ENCODE peak calls at places on chromosomes 7 and 10, in eight cellular contexts. One of them, this sample, is unnamed. For H3K27me3, the result is how much of the 10 kb centered on the place peaks cover.

GRCh38 chr7:47809387-47809786 is 138.9 kb downstream of the PKD1L1 start:
- DNase-seq in cardiac muscle cell: no peak
- DNase-seq in lower lobe of right lung: no peak
- DNase-seq in hepatocyte: no peak
- DNase-seq in heart left ventricle: no peak
- DNase-seq in CD4-positive, alpha-beta memory T cell: no peak
- DNase-seq in stomach: no peak
- DNase-seq in colonic mucosa: no peak
- DNase-seq in this sample: no peak

GRCh38 chr10:107546986-107547385 is 382.5 kb upstream of the SORCS1 start:
- DNase-seq in colonic mucosa: no peak
- DNase-seq in stomach: no peak
- DNase-seq in lower lobe of right lung: no peak
- DNase-seq in cardiac muscle cell: no peak
- DNase-seq in heart left ventricle: no peak
- DNase-seq in CD4-positive, alpha-beta memory T cell: no peak
- DNase-seq in hepatocyte: no peak
- DNase-seq in this sample: no peak

GRCh38 chr10:30154126-30154525 is 94.7 kb upstream of the JCAD start:
- DNase-seq in CD4-positive, alpha-beta memory T cell: no peak
- DNase-seq in cardiac muscle cell: peak
- DNase-seq in hepatocyte: no peak
- DNase-seq in colonic mucosa: no peak
- DNase-seq in lower lobe of right lung: no peak
- DNase-seq in stomach: no peak
- DNase-seq in heart left ventricle: no peak
- DNase-seq in this sample: no peak

GRCh38 chr10:5971315-5971832 is 6.0 kb downstream of the IL15RA start:
- DNase-seq in colonic mucosa: peak
- DNase-seq in cardiac muscle cell: peak
- DNase-seq in heart left ventricle: no peak
- DNase-seq in lower lobe of right lung: peak
- DNase-seq in stomach: peak
- DNase-seq in hepatocyte: peak
- DNase-seq in CD4-positive, alpha-beta memory T cell: no peak
- DNase-seq in this sample: no peak

GRCh38 chr10:29998142-29998808 is 61.1 kb downstream of the JCAD start:
- DNase-seq in heart left ventricle: peak
- DNase-seq in cardiac muscle cell: peak
- DNase-seq in lower lobe of right lung: peak
- DNase-seq in stomach: peak
- DNase-seq in CD4-positive, alpha-beta memory T cell: peak
- DNase-seq in hepatocyte: peak
- DNase-seq in colonic mucosa: peak
- DNase-seq in this sample: peak

GRCh38 chr7:158142657-158143056 is 445.0 kb downstream of the PTPRN2 start:
- DNase-seq in lower lobe of right lung: no peak
- DNase-seq in colonic mucosa: no peak
- DNase-seq in cardiac muscle cell: no peak
- DNase-seq in heart left ventricle: no peak
- DNase-seq in CD4-positive, alpha-beta memory T cell: no peak
- DNase-seq in stomach: no peak
- DNase-seq in hepatocyte: no peak
- DNase-seq in this sample: no peak

GRCh38 chr7:105353752-105354328 is 34.9 kb downstream of the SRPK2 start:
- DNase-seq in colonic mucosa: peak
- DNase-seq in CD4-positive, alpha-beta memory T cell: no peak
- DNase-seq in lower lobe of right lung: peak
- DNase-seq in stomach: peak
- DNase-seq in heart left ventricle: peak
- DNase-seq in hepatocyte: no peak
- DNase-seq in cardiac muscle cell: peak
- DNase-seq in this sample: no peak

GRCh38 chr7:143497008-143497795 is 19.5 kb downstream of the TAS2R41 start:
- DNase-seq in cardiac muscle cell: no peak
- DNase-seq in stomach: no peak
- DNase-seq in heart left ventricle: no peak
- DNase-seq in CD4-positive, alpha-beta memory T cell: no peak
- DNase-seq in lower lobe of right lung: no peak
- DNase-seq in hepatocyte: no peak
- DNase-seq in colonic mucosa: no peak
- DNase-seq in this sample: no peak

GRCh38 chr7:108076141-108076540 is 54.0 kb downstream of the LAMB4 start:
- DNase-seq in stomach: no peak
- DNase-seq in CD4-positive, alpha-beta memory T cell: no peak
- DNase-seq in lower lobe of right lung: no peak
- DNase-seq in hepatocyte: no peak
- DNase-seq in colonic mucosa: no peak
- DNase-seq in heart left ventricle: no peak
- DNase-seq in cardiac muscle cell: peak
- DNase-seq in this sample: no peak

GRCh38 chr10:112535432-112536038 is 88.5 kb downstream of the VTI1A start:
- DNase-seq in hepatocyte: no peak
- DNase-seq in CD4-positive, alpha-beta memory T cell: no peak
- DNase-seq in colonic mucosa: no peak
- DNase-seq in cardiac muscle cell: no peak
- DNase-seq in heart left ventricle: no peak
- DNase-seq in lower lobe of right lung: no peak
- DNase-seq in stomach: no peak
- DNase-seq in this sample: no peak

DNA sequence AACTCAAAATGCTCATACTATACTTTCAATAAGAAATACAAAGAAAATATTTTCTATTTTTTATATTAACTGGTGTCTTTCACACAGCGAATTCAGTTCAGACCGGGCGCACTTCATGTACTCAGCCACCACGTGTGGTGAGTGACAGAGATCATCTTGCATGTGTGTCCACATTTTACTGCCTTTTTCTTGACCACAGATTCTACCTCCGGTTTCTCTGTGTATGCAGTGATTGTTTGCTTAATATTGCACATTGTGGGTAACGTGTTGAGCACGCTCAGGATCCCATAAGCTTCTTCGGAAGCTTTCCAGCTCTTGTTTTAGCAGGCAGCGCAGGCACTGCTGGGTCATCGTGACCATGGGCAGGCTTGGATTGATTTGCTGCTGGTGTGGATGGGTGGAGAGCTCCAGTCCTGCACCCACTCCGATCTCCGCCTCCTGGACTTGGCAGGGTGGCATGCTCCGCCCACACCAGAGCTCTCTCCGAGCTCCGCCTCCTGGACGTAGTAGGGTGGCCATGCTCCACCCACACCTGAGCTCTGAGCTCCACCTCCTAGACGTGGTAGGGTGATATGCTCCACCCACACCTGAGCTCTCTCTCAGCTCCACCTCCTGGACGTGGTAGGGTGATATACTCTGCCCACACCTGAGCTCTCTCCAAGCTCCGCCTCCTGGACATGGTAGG is 253.3 kb downstream of the DIP2C start:
- DNase-seq in stomach: no peak
- DNase-seq in colonic mucosa: no peak
- DNase-seq in CD4-positive, alpha-beta memory T cell: no peak
- DNase-seq in heart left ventricle: no peak
- DNase-seq in hepatocyte: no peak
- DNase-seq in lower lobe of right lung: no peak
- DNase-seq in cardiac muscle cell: no peak
- DNase-seq in this sample: no peak
- H3K27ac ChIP-seq in stomach: no peak
- H3K27ac ChIP-seq in colonic mucosa: no peak
- H3K27ac ChIP-seq in CD4-positive, alpha-beta memory T cell: no peak
- H3K27ac ChIP-seq in heart left ventricle: no peak
- H3K27ac ChIP-seq in hepatocyte: no peak
- H3K27ac ChIP-seq in lower lobe of right lung: no peak
- H3K27ac ChIP-seq in cardiac muscle cell: no peak
- H3K27ac ChIP-seq in this sample: no peak

DNA sequence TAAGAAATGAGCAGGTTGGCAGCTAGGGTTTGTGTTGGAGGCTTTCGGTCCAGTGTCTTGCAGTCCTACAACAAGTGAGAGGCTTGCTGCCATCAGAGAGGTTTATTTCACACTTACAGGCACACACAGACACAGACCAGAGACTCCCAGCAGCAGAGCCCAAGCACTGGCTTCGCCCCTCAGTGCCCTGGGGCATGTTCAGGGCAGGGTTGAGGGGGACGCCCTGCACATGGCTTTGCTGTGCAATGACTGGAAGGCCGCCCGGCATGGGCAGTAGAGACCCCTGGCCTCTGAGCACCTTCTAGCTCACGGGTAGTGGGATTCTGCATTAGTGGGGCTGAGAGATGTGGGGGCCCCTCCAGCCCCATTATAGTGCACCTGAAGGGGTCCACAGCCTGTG is 3.8 kb downstream of the SPRN start:
- DNase-seq in heart left ventricle: no peak
- DNase-seq in cardiac muscle cell: no peak
- DNase-seq in stomach: no peak
- DNase-seq in hepatocyte: no peak
- DNase-seq in colonic mucosa: no peak
- DNase-seq in lower lobe of right lung: peak
- DNase-seq in CD4-positive, alpha-beta memory T cell: no peak
- DNase-seq in this sample: no peak
- H3K27me3 ChIP-seq in heart left ventricle: under half
- H3K27me3 ChIP-seq in cardiac muscle cell: under half
- H3K27me3 ChIP-seq in stomach: under half
- H3K27me3 ChIP-seq in hepatocyte: under half
- H3K27me3 ChIP-seq in colonic mucosa: under half
- H3K27me3 ChIP-seq in lower lobe of right lung: under half
- H3K27me3 ChIP-seq in CD4-positive, alpha-beta memory T cell: under half
- H3K27me3 ChIP-seq in this sample: under half

GRCh38 chr10:72794260-72794659 is 99.3 kb upstream of the OIT3 start:
- DNase-seq in lower lobe of right lung: no peak
- DNase-seq in CD4-positive, alpha-beta memory T cell: no peak
- DNase-seq in cardiac muscle cell: peak
- DNase-seq in stomach: no peak
- DNase-seq in hepatocyte: no peak
- DNase-seq in heart left ventricle: no peak
- DNase-seq in colonic mucosa: no peak
- DNase-seq in this sample: no peak

GRCh38 chr10:72793752-72794151 is 99.8 kb upstream of the OIT3 start:
- DNase-seq in stomach: no peak
- DNase-seq in colonic mucosa: no peak
- DNase-seq in heart left ventricle: no peak
- DNase-seq in lower lobe of right lung: no peak
- DNase-seq in hepatocyte: no peak
- DNase-seq in cardiac muscle cell: no peak
- DNase-seq in CD4-positive, alpha-beta memory T cell: no peak
- DNase-seq in this sample: no peak

GRCh38 chr10:72785422-72785818 is 93.5 kb downstream of the MCU start:
- DNase-seq in CD4-positive, alpha-beta memory T cell: no peak
- DNase-seq in heart left ventricle: no peak
- DNase-seq in cardiac muscle cell: no peak
- DNase-seq in lower lobe of right lung: no peak
- DNase-seq in hepatocyte: no peak
- DNase-seq in stomach: no peak
- DNase-seq in colonic mucosa: no peak
- DNase-seq in this sample: no peak

GRCh38 chr10:72792288-72792687 is 100.3 kb downstream of the MCU start:
- DNase-seq in heart left ventricle: no peak
- DNase-seq in lower lobe of right lung: no peak
- DNase-seq in cardiac muscle cell: no peak
- DNase-seq in hepatocyte: no peak
- DNase-seq in colonic mucosa: no peak
- DNase-seq in stomach: no peak
- DNase-seq in CD4-positive, alpha-beta memory T cell: no peak
- DNase-seq in this sample: no peak

GRCh38 chr10:72790216-72790990 is 98.5 kb downstream of the MCU start:
- DNase-seq in CD4-positive, alpha-beta memory T cell: no peak
- DNase-seq in cardiac muscle cell: no peak
- DNase-seq in colonic mucosa: no peak
- DNase-seq in lower lobe of right lung: no peak
- DNase-seq in stomach: no peak
- DNase-seq in hepatocyte: no peak
- DNase-seq in heart left ventricle: no peak
- DNase-seq in this sample: no peak
- H3K4me3 ChIP-seq in CD4-positive, alpha-beta memory T cell: no peak
- H3K4me3 ChIP-seq in cardiac muscle cell: no peak
- H3K4me3 ChIP-seq in colonic mucosa: no peak
- H3K4me3 ChIP-seq in lower lobe of right lung: no peak
- H3K4me3 ChIP-seq in stomach: no peak
- H3K4me3 ChIP-seq in hepatocyte: no peak
- H3K4me3 ChIP-seq in heart left ventricle: no peak
- H3K4me3 ChIP-seq in this sample: no peak

GRCh38 chr7:117153016-117153415 is 169.8 kb downstream of the WNT2 start:
- DNase-seq in heart left ventricle: no peak
- DNase-seq in stomach: no peak
- DNase-seq in colonic mucosa: no peak
- DNase-seq in lower lobe of right lung: no peak
- DNase-seq in CD4-positive, alpha-beta memory T cell: no peak
- DNase-seq in hepatocyte: no peak
- DNase-seq in cardiac muscle cell: no peak
- DNase-seq in this sample: no peak

GRCh38 chr7:117155694-117156093 is 167.2 kb downstream of the WNT2 start:
- DNase-seq in heart left ventricle: no peak
- DNase-seq in CD4-positive, alpha-beta memory T cell: no peak
- DNase-seq in colonic mucosa: no peak
- DNase-seq in stomach: no peak
- DNase-seq in hepatocyte: no peak
- DNase-seq in cardiac muscle cell: no peak
- DNase-seq in lower lobe of right lung: no peak
- DNase-seq in this sample: no peak

GRCh38 chr7:117154721-117155120 is 168.1 kb downstream of the WNT2 start:
- DNase-seq in heart left ventricle: no peak
- DNase-seq in lower lobe of right lung: no peak
- DNase-seq in stomach: no peak
- DNase-seq in cardiac muscle cell: no peak
- DNase-seq in hepatocyte: no peak
- DNase-seq in colonic mucosa: no peak
- DNase-seq in CD4-positive, alpha-beta memory T cell: no peak
- DNase-seq in this sample: no peak

GRCh38 chr7:117149692-117150091 is 173.2 kb downstream of the WNT2 start:
- DNase-seq in stomach: no peak
- DNase-seq in heart left ventricle: no peak
- DNase-seq in cardiac muscle cell: no peak
- DNase-seq in hepatocyte: no peak
- DNase-seq in lower lobe of right lung: no peak
- DNase-seq in CD4-positive, alpha-beta memory T cell: no peak
- DNase-seq in colonic mucosa: no peak
- DNase-seq in this sample: no peak

DNA sequence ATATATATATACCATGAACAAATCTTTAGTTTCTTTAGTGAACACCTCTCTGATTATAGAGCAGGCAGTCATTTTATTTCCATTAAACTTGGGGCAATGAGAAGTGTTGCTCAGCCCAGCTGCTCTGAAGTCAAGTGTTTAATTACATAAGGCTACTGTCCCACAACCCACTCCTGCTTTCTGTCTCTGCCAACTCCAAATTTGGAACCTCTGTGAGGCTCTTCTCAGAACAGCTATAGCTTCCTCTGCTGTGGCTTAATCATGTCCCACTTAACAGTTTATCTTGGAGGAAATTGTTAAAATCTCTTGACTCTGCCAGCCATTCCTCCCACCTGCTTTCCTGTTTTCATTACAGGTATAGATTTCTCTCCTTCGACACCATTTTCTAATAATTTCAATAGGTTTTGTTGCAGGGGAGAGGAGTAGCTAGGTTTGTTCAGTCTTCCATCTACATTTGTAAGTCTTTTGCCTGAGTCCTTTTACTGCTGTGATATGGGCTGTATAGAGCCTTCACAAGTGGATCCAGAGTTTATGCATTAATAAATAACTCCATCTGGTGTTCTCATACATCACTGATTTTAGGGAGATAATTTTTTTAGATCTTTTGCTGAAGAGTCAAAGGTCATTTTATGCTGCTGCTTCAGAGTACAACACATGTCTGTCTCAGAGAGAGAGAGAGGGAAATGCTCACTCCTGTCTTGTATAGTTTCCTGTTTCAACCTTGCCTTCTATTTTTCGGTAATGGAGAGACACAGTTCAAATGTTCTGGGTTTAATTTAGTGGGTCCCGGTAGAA is 170.4 kb downstream of the WNT2 start:
- DNase-seq in lower lobe of right lung: no peak
- DNase-seq in hepatocyte: no peak
- DNase-seq in stomach: no peak
- DNase-seq in CD4-positive, alpha-beta memory T cell: no peak
- DNase-seq in cardiac muscle cell: no peak
- DNase-seq in colonic mucosa: no peak
- DNase-seq in heart left ventricle: no peak
- DNase-seq in this sample: no peak
- H3K27ac ChIP-seq in lower lobe of right lung: no peak
- H3K27ac ChIP-seq in hepatocyte: peak
- H3K27ac ChIP-seq in stomach: no peak
- H3K27ac ChIP-seq in CD4-positive, alpha-beta memory T cell: no peak
- H3K27ac ChIP-seq in cardiac muscle cell: peak
- H3K27ac ChIP-seq in colonic mucosa: no peak
- H3K27ac ChIP-seq in heart left ventricle: no peak
- H3K27ac ChIP-seq in this sample: no peak

This sample was measured in ascending aorta.